ENCODE peak calls at places on chromosomes 13 and 19, in nine cellular contexts. A is suprapubic skin, Y is H1, N is transverse colon, W is sigmoid colon, H is stomach, X is upper lobe of left lung, M is GM12878, E is K562. F is an unnamed sample.
A peak's percentile ranks its signal among the peaks of the same experiment; 100 is the strongest.

GRCh38 chr19:38464421-38465082 is 31.1 kb downstream of the RYR1 start:
- DNase-seq in W (no peak), M (no peak), E (no peak), X (no peak), N (no peak), Y (no peak), H (no peak), A (no peak), F (no peak)

GRCh38 chr13:51804295-51805172 is 571 bp upstream of the DHRS12 start:
- DNase-seq in A (no peak), Y (no peak), E (no peak), H (peak; percentile 42), M (no peak), X (no peak), W (peak; percentile 75), N (peak; percentile 53), F (no peak)

GRCh38 chr19:18924684-18925213 is 5.2 kb downstream of the DDX49 start:
- DNase-seq in X (no peak), H (no peak), N (no peak), A (peak; percentile 77), Y (no peak), W (no peak), M (no peak), E (no peak), F (no peak)

GRCh38 chr13:42396501-42396900 is 124.5 kb downstream of the AKAP11 start:
- DNase-seq in M (no peak), H (no peak), N (no peak), A (no peak), X (peak; percentile 0), W (no peak), Y (no peak), E (no peak), F (no peak)

GRCh38 chr19:55173717-55174409 is 6.2 kb downstream of the SYT5 start:
- DNase-seq in W (no peak), X (peak; percentile 79), E (peak; percentile 94), H (peak; percentile 43), Y (peak; percentile 99), A (no peak), M (no peak), N (peak; percentile 61), F (no peak)

GRCh38 chr13:24217601-24218281 is 57.2 kb downstream of the SPATA13 start:
- DNase-seq in X (no peak), Y (no peak), M (no peak), A (no peak), N (peak; percentile 80), W (no peak), E (no peak), H (peak; percentile 56), F (no peak)

GRCh38 chr13:61833228-61833627 is 417.6 kb upstream of the PCDH20 start:
- DNase-seq in H (no peak), X (no peak), M (no peak), W (no peak), Y (no peak), E (no peak), A (no peak), N (no peak), F (no peak)

GRCh38 chr13:30307194-30307965 is at the start of gene KATNAL1:
- DNase-seq in M (no peak), N (peak; percentile 78), E (peak; percentile 84), Y (peak; percentile 83), A (peak; percentile 88), W (peak; percentile 91), X (peak; percentile 95), H (peak; percentile 68), F (no peak)

GRCh38 chr13:77397636-77398035 is 70.7 kb upstream of the MYCBP2 start:
- DNase-seq in N (no peak), M (no peak), X (no peak), W (no peak), Y (no peak), A (no peak), H (no peak), E (no peak), F (no peak)

GRCh38 chr13:46565808-46566750 is 13.1 kb downstream of the LRCH1 start:
- DNase-seq in M (no peak), W (no peak), E (peak; percentile 6), Y (no peak), A (no peak), N (no peak), X (no peak), H (no peak), F (no peak)

GRCh38 chr13:99322297-99323103 is 15.3 kb upstream of the GPR183 start:
- DNase-seq in N (no peak), X (no peak), H (no peak), W (no peak), M (peak; percentile 85), Y (no peak), A (no peak), E (peak; percentile 22), F (no peak)

DNA sequence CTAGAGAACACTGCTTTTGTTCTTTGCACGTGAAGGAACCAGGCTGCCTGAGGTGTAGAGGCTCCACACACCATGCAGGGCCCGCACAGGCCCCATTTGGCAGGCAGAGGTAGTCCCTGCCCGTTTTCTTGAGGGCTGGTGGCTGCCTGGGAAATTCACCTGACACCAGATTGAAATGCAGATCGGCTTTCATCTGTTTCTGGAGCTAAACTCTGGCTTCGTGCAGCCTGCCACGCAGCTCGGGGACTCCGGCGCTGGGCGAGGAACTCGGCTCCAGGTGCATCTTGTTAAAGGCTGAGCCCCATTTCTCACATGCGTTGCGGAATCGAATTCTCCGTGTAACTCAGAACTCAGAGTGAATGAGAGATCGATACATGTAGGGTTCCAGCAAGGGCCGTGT is 37.7 kb downstream of the ATP11A start:
- DNase-seq in A (no peak), X (peak; percentile 48), E (no peak), H (no peak), M (no peak), W (no peak), N (no peak), Y (no peak), F (no peak)
- TF ChIP-seq POLR2A in A (no peak), X (no peak), E (no peak), H (no peak), M (no peak), W (no peak), N (no peak), Y (no peak), F (no peak)

GRCh38 chr13:59514316-59514715 is 649.4 kb downstream of the DIAPH3 start:
- DNase-seq in M (no peak), W (no peak), E (no peak), N (no peak), H (no peak), X (no peak), Y (no peak), A (no peak), F (no peak)
- TF ChIP-seq EP300 in M (no peak), W (no peak), E (no peak), N (no peak), H (no peak), X (no peak), Y (no peak), A (no peak), F (no peak)

GRCh38 chr19:11598103-11598483 is 810 bp downstream of the ZNF627 start:
- DNase-seq in E (no peak), N (no peak), H (no peak), W (peak; percentile 62), M (no peak), A (no peak), Y (no peak), X (no peak), F (no peak)

GRCh38 chr19:11598746-11599145 is 1.5 kb downstream of the ZNF627 start:
- DNase-seq in W (peak; percentile 51), H (no peak), E (no peak), Y (no peak), M (no peak), A (no peak), X (no peak), N (no peak), F (no peak)

GRCh38 chr19:11597202-11598102 is at the start of gene ZNF627:
- DNase-seq in A (peak; percentile 100), M (peak; percentile 94), X (peak; percentile 95), H (peak; percentile 100), Y (peak; percentile 98), W (peak; percentile 100), N (peak; percentile 100), E (peak; percentile 99), F (peak; percentile 100)

GRCh38 chr19:11594084-11594483 is 3.2 kb upstream of the ZNF627 start:
- DNase-seq in W (no peak), X (no peak), E (no peak), Y (no peak), M (no peak), A (no peak), N (no peak), H (no peak), F (no peak)

DNA sequence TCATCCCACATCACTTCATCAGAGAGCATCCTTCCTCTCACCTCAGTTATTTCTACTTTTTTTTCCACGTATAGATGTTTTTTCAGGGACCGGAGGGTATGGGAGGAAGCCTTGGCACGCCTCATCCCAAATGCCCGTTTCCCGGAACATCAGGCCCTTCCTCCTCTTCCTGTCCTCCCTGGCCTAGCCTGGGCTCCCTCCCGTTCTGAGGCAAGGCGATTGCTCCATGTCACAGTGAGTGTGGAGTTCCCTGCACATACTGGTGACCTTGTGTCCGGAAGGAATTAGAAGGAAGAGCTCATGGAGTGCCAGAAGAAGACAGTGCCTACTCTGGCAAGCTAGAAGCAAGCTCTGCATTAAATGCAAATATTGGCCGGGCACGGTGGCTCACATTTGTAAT is 1.1 kb upstream of the ZNF627 start:
- DNase-seq in M (no peak), A (no peak), E (no peak), H (no peak), Y (no peak), W (no peak), X (no peak), N (no peak), F (no peak)
- TF ChIP-seq POLR2AphosphoS5 in M (no peak), A (no peak), E (no peak), H (no peak), Y (no peak), W (no peak), X (no peak), N (no peak), F (no peak)

GRCh38 chr19:17002455-17002854 is 24.2 kb downstream of the CPAMD8 start:
- DNase-seq in N (no peak), Y (no peak), E (no peak), M (no peak), H (no peak), W (no peak), A (no peak), X (no peak), F (no peak)

GRCh38 chr19:17006579-17006978 is 20.0 kb downstream of the CPAMD8 start:
- DNase-seq in Y (no peak), N (no peak), X (no peak), A (no peak), W (no peak), E (no peak), H (no peak), M (no peak), F (no peak)

GRCh38 chr19:17001603-17002183 is 24.9 kb downstream of the CPAMD8 start:
- DNase-seq in N (no peak), Y (peak; percentile 50), H (no peak), X (peak; percentile 13), M (no peak), W (no peak), A (no peak), E (no peak), F (no peak)

GRCh38 chr19:17005000-17005399 is 21.6 kb downstream of the CPAMD8 start:
- DNase-seq in Y (no peak), A (no peak), E (no peak), M (no peak), W (no peak), X (no peak), N (no peak), H (no peak), F (no peak)

DNA sequence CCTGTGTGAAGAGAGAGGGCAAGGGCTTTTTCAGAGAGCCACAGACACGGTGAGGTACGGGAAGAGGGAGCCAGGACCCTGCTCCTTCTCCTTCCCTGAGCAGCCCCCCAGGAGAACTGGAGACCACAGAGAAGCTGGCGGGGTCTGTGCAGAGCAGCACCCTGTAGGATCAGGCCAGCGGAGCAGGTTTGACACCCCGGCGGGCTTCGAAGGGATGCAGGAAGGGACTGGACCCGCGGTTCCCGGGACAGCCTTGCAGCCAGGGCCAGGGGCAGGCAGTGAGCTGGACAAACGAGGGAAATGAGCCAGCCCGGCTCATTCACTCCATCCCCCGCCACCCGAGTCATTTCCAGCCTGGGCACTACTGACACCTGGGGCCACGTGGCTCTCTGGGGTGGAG is 22.2 kb downstream of the CPAMD8 start:
- DNase-seq in X (peak; percentile 53), N (no peak), A (no peak), M (no peak), H (no peak), W (no peak), E (no peak), Y (no peak), F (no peak)
- TF ChIP-seq POLR2A in X (no peak), N (no peak), A (no peak), M (no peak), H (no peak), W (no peak), E (no peak), Y (no peak), F (no peak)